ENCODE peak calls at places on chromosomes 5 and 9, in five cellular contexts. Q, D, J, Z and E are unnamed samples.

GRCh38 chr5:37756248-37756647 is 83.6 kb downstream of the GDNF start:
- DNase-seq in Q (no peak), D (no peak), J (no peak), Z (no peak), E (no peak)

GRCh38 chr5:54746346-54746745 is 228.8 kb downstream of the SNX18 start:
- DNase-seq in Q (no peak), D (no peak), J (no peak), Z (no peak), E (no peak)

GRCh38 chr9:79623799-79624721 is 52.3 kb downstream of the TLE4 start:
- DNase-seq in Q (peak; percentile 65), D (peak; percentile 8), J (peak; percentile 13), Z (no peak), E (peak; percentile 65)

GRCh38 chr5:171308453-171309275 is at the start of gene TLX3:
- DNase-seq in Q (peak; percentile 95), D (no peak), J (no peak), Z (no peak), E (no peak)

GRCh38 chr5:173922527-173922926 is 34.4 kb downstream of the CPEB4 start:
- DNase-seq in Q (no peak), D (no peak), J (no peak), Z (no peak), E (no peak)

GRCh38 chr5:73764996-73765395 is 139.0 kb downstream of the ARHGEF28 start:
- DNase-seq in Q (no peak), D (no peak), J (no peak), Z (no peak), E (no peak)

GRCh38 chr9:316382-316965 is 101.8 kb downstream of the DOCK8 start:
- DNase-seq in Q (no peak), D (no peak), J (no peak), Z (no peak), E (no peak)

GRCh38 chr9:109253637-109254284 is 67.1 kb downstream of the EPB41L4B start:
- DNase-seq in Q (peak; percentile 79), D (no peak), J (peak; percentile 49), Z (no peak), E (no peak)

GRCh38 chr5:144198386-144198785 is 27.7 kb downstream of the KCTD16 start:
- DNase-seq in Q (no peak), D (no peak), J (peak; percentile 21), Z (no peak), E (no peak)

GRCh38 chr5:122846051-122846567 is 696 bp downstream of the SNX24 start:
- DNase-seq in Q (peak; percentile 45), D (no peak), J (peak; percentile 39), Z (no peak), E (no peak)

GRCh38 chr9:82805027-82805426 is 257.9 kb downstream of the RASEF start:
- DNase-seq in Q (peak; percentile 29), D (no peak), J (no peak), Z (no peak), E (no peak)

GRCh38 chr5:173969167-173970049 is 19.6 kb upstream of the C5orf47 start:
- DNase-seq in Q (peak; percentile 86), D (no peak), J (peak; percentile 93), Z (no peak), E (no peak)

GRCh38 chr9:437066-438015 is 222.7 kb downstream of the DOCK8 start:
- DNase-seq in Q (no peak), D (no peak), J (no peak), Z (no peak), E (no peak)

GRCh38 chr9:99967457-99967856 is 61.0 kb downstream of the STX17 start:
- DNase-seq in Q (peak; percentile 83), D (no peak), J (no peak), Z (no peak), E (no peak)

GRCh38 chr5:15704397-15704947 is 204.5 kb downstream of the FBXL7 start:
- DNase-seq in Q (no peak), D (no peak), J (no peak), Z (no peak), E (no peak)

GRCh38 chr9:121855476-121855875 is 204.0 kb downstream of the DAB2IP start:
- DNase-seq in Q (no peak), D (no peak), J (no peak), Z (no peak), E (no peak)

GRCh38 chr5:5298068-5298633 is 124.3 kb upstream of the ICE1 start:
- DNase-seq in Q (no peak), D (no peak), J (no peak), Z (no peak), E (no peak)

DNA sequence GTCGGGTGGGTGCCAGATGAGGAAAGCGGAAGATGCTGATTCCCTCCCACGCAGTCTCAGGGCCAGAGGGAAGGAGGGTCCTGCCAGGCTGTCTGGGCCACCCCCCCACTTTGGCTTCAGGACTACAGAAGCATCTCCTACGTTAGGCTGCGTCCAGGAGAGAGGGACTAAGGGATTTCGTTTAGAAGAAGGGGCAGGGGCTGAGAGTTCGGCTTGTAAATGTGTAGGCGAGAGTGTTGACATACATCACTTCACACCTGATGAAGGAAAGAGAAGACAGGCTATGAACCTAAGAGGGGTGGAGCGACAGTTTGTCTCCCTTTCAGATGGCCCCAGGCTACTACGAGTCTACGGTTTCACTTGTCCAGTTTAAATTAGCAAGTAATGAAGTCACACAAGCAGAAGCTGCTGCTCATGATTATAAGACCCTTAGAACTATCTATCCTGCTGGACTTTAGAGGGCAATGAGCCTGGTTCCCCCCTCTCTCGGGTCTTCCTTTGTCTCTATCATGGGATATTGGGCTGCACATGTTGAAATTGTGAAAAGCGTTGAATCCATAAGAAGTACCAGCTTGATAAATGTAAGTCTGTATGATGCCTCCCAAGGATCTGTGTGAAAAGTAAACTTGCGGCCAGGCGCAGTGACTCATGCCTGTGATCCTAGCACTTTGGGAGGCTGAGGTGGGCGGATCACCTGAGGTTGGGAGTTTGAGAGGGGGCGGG is 193.0 kb downstream of the AOPEP start:
- DNase-seq in Q (no peak), D (no peak), J (no peak), Z (no peak), E (no peak)
- H3K27ac ChIP-seq in Q (no peak overlapping the region), D (no peak overlapping the region), J (peak overlapping the region; percentile 97), Z (peak overlapping the region; percentile 99), E (peak overlapping the region; percentile 86)

DNA sequence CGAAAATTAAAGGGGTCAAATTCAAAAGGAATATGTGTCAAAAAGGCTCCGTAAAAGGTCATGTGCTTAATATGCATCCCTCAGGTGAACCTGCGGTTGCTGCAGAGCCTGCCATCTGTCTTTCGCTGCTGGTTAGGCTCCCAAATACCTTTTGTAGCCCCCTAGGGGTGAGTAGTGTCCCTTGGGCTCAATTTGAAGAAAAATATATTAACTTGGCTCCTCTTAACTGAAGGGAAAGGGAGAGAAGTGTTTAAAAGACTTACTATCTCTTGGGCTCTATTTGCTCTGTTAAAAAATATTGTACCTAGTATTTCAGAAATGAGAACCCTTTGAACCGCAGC is 176.5 kb upstream of the ADAMTSL1 start:
- DNase-seq in Q (peak; percentile 83), D (no peak), J (peak; percentile 8), Z (no peak), E (no peak)
- H3K27ac ChIP-seq in Q (no peak overlapping the region), D (no peak overlapping the region), J (no peak overlapping the region), Z (no peak overlapping the region), E (no peak overlapping the region)

GRCh38 chr5:51398875-51399635 is 15.8 kb downstream of the ISL1 start:
- DNase-seq in Q (peak; percentile 71), D (no peak), J (no peak), Z (no peak), E (no peak)

GRCh38 chr5:51399636-51399993 is 16.4 kb downstream of the ISL1 start:
- DNase-seq in Q (no peak), D (no peak), J (no peak), Z (no peak), E (no peak)

GRCh38 chr5:51396797-51397196 is 13.5 kb downstream of the ISL1 start:
- DNase-seq in Q (no peak), D (no peak), J (no peak), Z (no peak), E (no peak)

GRCh38 chr5:51395666-51396356 is 12.6 kb downstream of the ISL1 start:
- DNase-seq in Q (no peak), D (no peak), J (no peak), Z (no peak), E (no peak)

GRCh38 chr5:51397996-51398395 is 14.7 kb downstream of the ISL1 start:
- DNase-seq in Q (peak; percentile 86), D (no peak), J (no peak), Z (no peak), E (no peak)
- H3K27ac ChIP-seq in Q (no peak overlapping the region), D (no peak overlapping the region), J (no peak overlapping the region), Z (no peak overlapping the region), E (no peak overlapping the region)

DNA sequence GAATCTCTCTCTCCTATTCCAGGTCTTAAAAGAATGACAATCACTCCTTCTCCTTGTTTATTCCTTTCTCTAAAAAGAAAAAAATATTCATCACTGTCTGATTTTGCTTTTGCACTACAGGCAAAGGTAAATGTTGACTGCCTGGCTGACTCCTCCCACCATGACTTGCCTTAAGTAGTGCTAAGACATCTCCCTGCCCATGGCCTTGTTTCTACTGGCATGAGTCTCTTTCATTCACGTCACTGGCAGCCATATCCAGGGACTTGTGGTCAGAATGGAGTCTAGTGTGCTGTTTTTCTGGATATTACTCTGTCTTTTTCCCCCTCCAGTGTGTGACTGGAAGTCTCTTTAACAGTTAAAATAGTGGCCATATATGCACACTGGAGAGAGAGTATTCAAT is 522.9 kb upstream of the DAB2 start:
- DNase-seq in Q (no peak), D (no peak), J (no peak), Z (no peak), E (no peak)
- H3K27ac ChIP-seq in Q (no peak overlapping the region), D (no peak overlapping the region), J (no peak overlapping the region), Z (no peak overlapping the region), E (no peak overlapping the region)

DNA sequence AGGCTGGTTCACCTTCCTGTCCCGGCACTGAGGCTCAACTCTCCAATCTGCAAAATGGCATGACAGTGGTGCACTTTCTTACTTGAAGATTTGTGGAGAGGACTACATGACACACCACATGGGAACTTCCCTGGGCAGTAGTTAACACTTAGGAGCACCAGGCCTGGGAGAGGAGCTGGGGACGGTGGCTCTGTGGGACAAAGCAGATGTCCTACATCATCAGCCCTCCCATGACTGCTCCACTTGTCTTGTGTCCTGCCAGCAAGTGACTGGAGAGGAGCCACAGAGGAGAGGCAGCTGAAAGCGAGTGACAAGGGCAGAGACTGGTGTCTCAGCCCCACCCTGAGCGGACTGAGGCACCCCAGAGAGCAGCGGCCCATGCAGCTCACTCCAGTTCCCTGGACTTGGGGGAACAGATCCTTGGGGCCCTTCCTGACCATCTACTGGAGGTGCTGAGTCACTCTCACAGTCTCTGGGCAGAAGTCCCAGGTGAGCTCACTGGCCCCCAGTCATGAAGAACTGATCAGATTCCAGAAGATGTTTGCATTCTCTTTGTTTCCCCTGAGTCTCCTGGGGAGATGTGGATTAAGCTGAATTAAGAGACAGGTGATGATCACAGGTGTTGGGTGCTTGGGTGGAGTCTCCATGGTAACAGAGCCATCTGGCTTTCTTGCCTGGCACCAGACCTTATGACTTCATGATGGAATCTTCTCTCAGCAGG is 13.2 kb upstream of the SLC25A48 start:
- DNase-seq in Q (peak; percentile 91), D (no peak), J (no peak), Z (no peak), E (no peak)
- H3K27ac ChIP-seq in Q (no peak overlapping the region), D (no peak overlapping the region), J (no peak overlapping the region), Z (no peak overlapping the region), E (no peak overlapping the region)